ENCODE peak calls at places on chromosomes 3 and 15, in eight cellular contexts. One of them, this sample, is unnamed.

GRCh38 chr15:50562735-50563640 is 16.5 kb upstream of the USP50 start:
- DNase-seq in K562: no peak
- DNase-seq in HepG2: no peak
- DNase-seq in A549: no peak
- DNase-seq in HCT116: no peak
- DNase-seq in endothelial cell of umbilical vein: no peak
- DNase-seq in H1: no peak
- DNase-seq in GM12878: no peak
- DNase-seq in this sample: peak

GRCh38 chr3:183774631-183775030 is 50.7 kb downstream of the MAP6D1 start:
- DNase-seq in K562: no peak
- DNase-seq in HepG2: no peak
- DNase-seq in A549: no peak
- DNase-seq in HCT116: no peak
- DNase-seq in endothelial cell of umbilical vein: no peak
- DNase-seq in H1: no peak
- DNase-seq in GM12878: no peak
- DNase-seq in this sample: no peak

GRCh38 chr3:50226888-50227389 is 9.1 kb upstream of the GNAI2 start:
- DNase-seq in K562: no peak
- DNase-seq in HepG2: no peak
- DNase-seq in A549: peak
- DNase-seq in HCT116: peak
- DNase-seq in endothelial cell of umbilical vein: no peak
- DNase-seq in H1: no peak
- DNase-seq in GM12878: no peak
- DNase-seq in this sample: peak

GRCh38 chr3:186880392-186880791 is 37.9 kb downstream of the ADIPOQ start:
- DNase-seq in K562: no peak
- DNase-seq in HepG2: no peak
- DNase-seq in A549: no peak
- DNase-seq in HCT116: no peak
- DNase-seq in endothelial cell of umbilical vein: no peak
- DNase-seq in H1: no peak
- DNase-seq in GM12878: no peak
- DNase-seq in this sample: no peak

GRCh38 chr3:10575601-10576160 is 70.3 kb upstream of the ATP2B2 start:
- DNase-seq in K562: no peak
- DNase-seq in HepG2: no peak
- DNase-seq in A549: no peak
- DNase-seq in HCT116: no peak
- DNase-seq in endothelial cell of umbilical vein: no peak
- DNase-seq in H1: no peak
- DNase-seq in GM12878: no peak
- DNase-seq in this sample: no peak

GRCh38 chr3:88075061-88075460 is 16.0 kb downstream of the ZNF654 start:
- DNase-seq in K562: no peak
- DNase-seq in HepG2: no peak
- DNase-seq in A549: no peak
- DNase-seq in HCT116: no peak
- DNase-seq in endothelial cell of umbilical vein: no peak
- DNase-seq in H1: no peak
- DNase-seq in GM12878: no peak
- DNase-seq in this sample: no peak

GRCh38 chr3:21697707-21698106 is 53.3 kb downstream of the ZNF385D start:
- DNase-seq in K562: no peak
- DNase-seq in HepG2: no peak
- DNase-seq in A549: no peak
- DNase-seq in HCT116: no peak
- DNase-seq in endothelial cell of umbilical vein: no peak
- DNase-seq in H1: no peak
- DNase-seq in GM12878: no peak
- DNase-seq in this sample: no peak

GRCh38 chr3:117624424-117624823 is 914.8 kb downstream of the TUSC7 start:
- DNase-seq in K562: no peak
- DNase-seq in HepG2: no peak
- DNase-seq in A549: no peak
- DNase-seq in HCT116: no peak
- DNase-seq in endothelial cell of umbilical vein: no peak
- DNase-seq in H1: no peak
- DNase-seq in GM12878: no peak
- DNase-seq in this sample: no peak

GRCh38 chr3:59052803-59053411 is 3.1 kb upstream of the CFAP20DC start:
- DNase-seq in K562: no peak
- DNase-seq in HepG2: peak
- DNase-seq in A549: peak
- DNase-seq in HCT116: peak
- DNase-seq in endothelial cell of umbilical vein: peak
- DNase-seq in H1: no peak
- DNase-seq in GM12878: no peak
- DNase-seq in this sample: peak

GRCh38 chr15:57150066-57150865 is 226.0 kb upstream of the CGNL1 start:
- DNase-seq in K562: no peak
- DNase-seq in HepG2: no peak
- DNase-seq in A549: no peak
- DNase-seq in HCT116: no peak
- DNase-seq in endothelial cell of umbilical vein: peak
- DNase-seq in H1: no peak
- DNase-seq in GM12878: no peak
- DNase-seq in this sample: no peak

GRCh38 chr15:62491642-62492041 is 326.6 kb upstream of the C2CD4B start:
- DNase-seq in K562: no peak
- DNase-seq in HepG2: peak
- DNase-seq in A549: no peak
- DNase-seq in HCT116: no peak
- DNase-seq in endothelial cell of umbilical vein: no peak
- DNase-seq in H1: no peak
- DNase-seq in GM12878: no peak
- DNase-seq in this sample: no peak

GRCh38 chr15:78034495-78035191 is 42.9 kb downstream of the TBC1D2B start:
- DNase-seq in K562: no peak
- DNase-seq in HepG2: no peak
- DNase-seq in A549: no peak
- DNase-seq in HCT116: no peak
- DNase-seq in endothelial cell of umbilical vein: peak
- DNase-seq in H1: no peak
- DNase-seq in GM12878: peak
- DNase-seq in this sample: peak

GRCh38 chr3:25664066-25664809 is 469 bp downstream of the TOP2B start:
- DNase-seq in K562: peak
- DNase-seq in HepG2: peak
- DNase-seq in A549: peak
- DNase-seq in HCT116: peak
- DNase-seq in endothelial cell of umbilical vein: peak
- DNase-seq in H1: peak
- DNase-seq in GM12878: no peak
- DNase-seq in this sample: peak

GRCh38 chr3:11548721-11549131 is 95.0 kb downstream of the VGLL4 start:
- DNase-seq in K562: no peak
- DNase-seq in HepG2: no peak
- DNase-seq in A549: no peak
- DNase-seq in HCT116: peak
- DNase-seq in endothelial cell of umbilical vein: peak
- DNase-seq in H1: no peak
- DNase-seq in GM12878: no peak
- DNase-seq in this sample: no peak

GRCh38 chr3:131804565-131805133 is 230.2 kb downstream of the CPNE4 start:
- DNase-seq in K562: no peak
- DNase-seq in HepG2: no peak
- DNase-seq in A549: no peak
- DNase-seq in HCT116: no peak
- DNase-seq in endothelial cell of umbilical vein: no peak
- DNase-seq in H1: no peak
- DNase-seq in GM12878: no peak
- DNase-seq in this sample: no peak

GRCh38 chr15:42048821-42049200 is 28.0 kb upstream of the PLA2G4E start:
- DNase-seq in K562: no peak
- DNase-seq in HepG2: no peak
- DNase-seq in A549: no peak
- DNase-seq in HCT116: no peak
- DNase-seq in endothelial cell of umbilical vein: no peak
- DNase-seq in H1: no peak
- DNase-seq in GM12878: no peak
- DNase-seq in this sample: no peak

GRCh38 chr15:70921297-70921696 is 28.7 kb downstream of the LRRC49 start:
- DNase-seq in K562: no peak
- DNase-seq in HepG2: no peak
- DNase-seq in A549: no peak
- DNase-seq in HCT116: no peak
- DNase-seq in endothelial cell of umbilical vein: no peak
- DNase-seq in H1: no peak
- DNase-seq in GM12878: no peak
- DNase-seq in this sample: no peak

GRCh38 chr15:90871097-90871715 is 2.8 kb downstream of the FURIN start:
- DNase-seq in K562: peak
- DNase-seq in HepG2: no peak
- DNase-seq in A549: peak
- DNase-seq in HCT116: no peak
- DNase-seq in endothelial cell of umbilical vein: no peak
- DNase-seq in H1: peak
- DNase-seq in GM12878: no peak
- DNase-seq in this sample: peak

GRCh38 chr15:71079208-71080044 is 35.8 kb upstream of the THSD4 start:
- DNase-seq in K562: no peak
- DNase-seq in HepG2: no peak
- DNase-seq in A549: peak
- DNase-seq in HCT116: no peak
- DNase-seq in endothelial cell of umbilical vein: no peak
- DNase-seq in H1: no peak
- DNase-seq in GM12878: no peak
- DNase-seq in this sample: no peak

GRCh38 chr3:115986555-115987207 is 363.4 kb downstream of the GAP43 start:
- DNase-seq in K562: peak
- DNase-seq in HepG2: peak
- DNase-seq in A549: peak
- DNase-seq in HCT116: peak
- DNase-seq in endothelial cell of umbilical vein: no peak
- DNase-seq in H1: no peak
- DNase-seq in GM12878: no peak
- DNase-seq in this sample: peak

GRCh38 chr3:184332370-184333090 is 4.9 kb upstream of the FAM131A start:
- DNase-seq in K562: no peak
- DNase-seq in HepG2: no peak
- DNase-seq in A549: no peak
- DNase-seq in HCT116: no peak
- DNase-seq in endothelial cell of umbilical vein: peak
- DNase-seq in H1: no peak
- DNase-seq in GM12878: no peak
- DNase-seq in this sample: no peak

GRCh38 chr3:181629701-181630100 is 82.0 kb upstream of the SOX2 start:
- DNase-seq in K562: no peak
- DNase-seq in HepG2: no peak
- DNase-seq in A549: no peak
- DNase-seq in HCT116: no peak
- DNase-seq in endothelial cell of umbilical vein: peak
- DNase-seq in H1: no peak
- DNase-seq in GM12878: no peak
- DNase-seq in this sample: no peak

GRCh38 chr15:101346928-101347327 is 51.9 kb upstream of the SNRPA1 start:
- DNase-seq in K562: no peak
- DNase-seq in HepG2: no peak
- DNase-seq in A549: no peak
- DNase-seq in HCT116: no peak
- DNase-seq in endothelial cell of umbilical vein: no peak
- DNase-seq in H1: no peak
- DNase-seq in GM12878: no peak
- DNase-seq in this sample: no peak

DNA sequence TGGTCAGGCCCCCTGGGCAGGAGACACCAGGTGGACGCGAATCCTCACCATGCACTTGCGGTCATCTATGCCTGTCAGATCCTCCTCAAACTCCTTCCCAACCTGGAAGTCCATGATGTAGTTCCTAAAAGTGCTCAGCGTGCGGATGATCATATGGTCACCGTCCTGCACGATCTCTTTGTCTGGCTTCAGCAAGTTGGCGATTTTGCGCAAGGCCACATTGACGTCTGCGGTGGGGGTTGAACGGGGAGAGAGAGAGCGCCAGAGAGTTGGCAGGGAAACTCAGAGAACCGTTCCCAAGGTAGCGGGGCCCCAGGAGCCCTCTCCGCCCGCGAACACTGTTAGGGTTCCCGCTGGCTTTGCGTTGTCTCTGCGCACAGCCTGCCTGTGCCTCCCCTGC is 809 bp downstream of the RBP1 start:
- DNase-seq in K562: no peak
- DNase-seq in HepG2: no peak
- DNase-seq in A549: no peak
- DNase-seq in HCT116: no peak
- DNase-seq in endothelial cell of umbilical vein: no peak
- DNase-seq in H1: no peak
- DNase-seq in GM12878: no peak
- DNase-seq in this sample: no peak
- TF ChIP-seq POLR2A in K562: no peak
- TF ChIP-seq POLR2A in HepG2: no peak
- TF ChIP-seq POLR2A in A549: no peak
- TF ChIP-seq POLR2A in HCT116: no peak
- TF ChIP-seq POLR2A in endothelial cell of umbilical vein: no peak
- TF ChIP-seq POLR2A in H1: no peak
- TF ChIP-seq POLR2A in GM12878: no peak
- TF ChIP-seq POLR2A in this sample: no peak

DNA sequence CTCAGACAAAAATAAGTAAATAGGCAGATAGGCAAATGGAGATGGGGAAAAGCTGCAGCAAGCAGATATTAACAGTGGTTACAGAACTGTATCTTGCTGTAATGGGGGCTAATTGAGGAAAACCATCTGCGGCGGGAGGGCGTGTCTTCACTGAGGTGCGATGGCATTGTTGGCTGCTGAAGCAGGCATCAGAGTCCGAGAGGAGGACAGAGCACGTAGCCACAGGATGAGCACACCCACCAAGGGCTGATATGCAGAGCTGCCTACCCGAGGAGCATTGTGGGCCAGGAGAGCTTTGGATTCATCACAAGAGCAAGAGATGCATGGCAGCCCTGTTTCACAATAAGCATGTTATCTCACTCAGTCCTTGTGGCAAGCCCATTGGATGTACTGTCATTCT is 30.4 kb downstream of the CHRNA7 start:
- DNase-seq in K562: no peak
- DNase-seq in HepG2: no peak
- DNase-seq in A549: no peak
- DNase-seq in HCT116: no peak
- DNase-seq in endothelial cell of umbilical vein: no peak
- DNase-seq in H1: no peak
- DNase-seq in GM12878: no peak
- DNase-seq in this sample: peak
- TF ChIP-seq MAX in K562: no peak
- TF ChIP-seq MAX in HepG2: no peak
- TF ChIP-seq MAX in A549: no peak
- TF ChIP-seq MAX in HCT116: no peak
- TF ChIP-seq MAX in endothelial cell of umbilical vein: no peak
- TF ChIP-seq MAX in H1: no peak
- TF ChIP-seq MAX in GM12878: no peak
- TF ChIP-seq MAX in this sample: no peak

GRCh38 chr15:51579012-51579411 is 43.6 kb downstream of the DMXL2 start:
- DNase-seq in K562: no peak
- DNase-seq in HepG2: no peak
- DNase-seq in A549: no peak
- DNase-seq in HCT116: no peak
- DNase-seq in endothelial cell of umbilical vein: no peak
- DNase-seq in H1: no peak
- DNase-seq in GM12878: no peak
- DNase-seq in this sample: peak
- H3K4me3 ChIP-seq in K562: no peak
- H3K4me3 ChIP-seq in HepG2: no peak
- H3K4me3 ChIP-seq in A549: no peak
- H3K4me3 ChIP-seq in HCT116: no peak
- H3K4me3 ChIP-seq in endothelial cell of umbilical vein: no peak
- H3K4me3 ChIP-seq in H1: no peak
- H3K4me3 ChIP-seq in GM12878: no peak
- H3K4me3 ChIP-seq in this sample: peak

GRCh38 chr3:129893616-129894070 is at the start of gene TMCC1:
- DNase-seq in K562: peak
- DNase-seq in HepG2: peak
- DNase-seq in A549: peak
- DNase-seq in HCT116: peak
- DNase-seq in endothelial cell of umbilical vein: peak
- DNase-seq in H1: peak
- DNase-seq in GM12878: peak
- DNase-seq in this sample: peak
- TF ChIP-seq POLR2A in K562: peak
- TF ChIP-seq POLR2A in HepG2: peak
- TF ChIP-seq POLR2A in A549: peak
- TF ChIP-seq POLR2A in HCT116: no peak
- TF ChIP-seq POLR2A in endothelial cell of umbilical vein: peak
- TF ChIP-seq POLR2A in H1: peak
- TF ChIP-seq POLR2A in GM12878: no peak
- TF ChIP-seq POLR2A in this sample: peak